ENCODE peak calls at places on chromosomes 6 and 20, in four cellular contexts. K is breast epithelium, I is heart left ventricle, V is stomach. H is an unnamed sample.
A peak's percentile ranks its signal among the peaks of the same experiment; 100 is the strongest.

GRCh38 chr6:42745083-42745637 is 743 bp downstream of the TBCC start:
- DNase-seq in V (peak; percentile 34), K (peak; percentile 28), I (peak; percentile 18), H (no peak)

GRCh38 chr6:116011520-116011919 is 49.2 kb downstream of the FRK start:
- DNase-seq in I (no peak), V (no peak), K (peak; percentile 24), H (no peak)

GRCh38 chr6:121848523-121849255 is 413.2 kb downstream of the GJA1 start:
- DNase-seq in I (no peak), K (no peak), V (no peak), H (no peak)

GRCh38 chr6:112223070-112223861 is 31.1 kb downstream of the LAMA4 start:
- DNase-seq in K (no peak), I (no peak), V (no peak), H (no peak)

GRCh38 chr6:81834141-81834621 is 81.7 kb upstream of the TENT5A start:
- DNase-seq in I (peak; percentile 55), V (peak; percentile 41), K (no peak), H (no peak)

GRCh38 chr20:33910056-33910455 is 83.7 kb upstream of the RALY start:
- DNase-seq in I (no peak), K (no peak), V (no peak), H (no peak)

GRCh38 chr6:90197854-90198496 is 98.7 kb downstream of the BACH2 start:
- DNase-seq in V (no peak), I (no peak), K (no peak), H (no peak)

GRCh38 chr6:68279793-68280557 is 355.1 kb upstream of the ADGRB3 start:
- DNase-seq in I (no peak), K (no peak), V (no peak), H (no peak)

GRCh38 chr20:64130271-64130670 is 22.9 kb upstream of the NPBWR2 start:
- DNase-seq in K (no peak), I (no peak), V (no peak), H (peak; percentile 39)

GRCh38 chr6:3575701-3576100 is 118.9 kb upstream of the SLC22A23 start:
- DNase-seq in K (no peak), I (no peak), V (no peak), H (no peak)

GRCh38 chr6:31651602-31652191 is 764 bp downstream of the BAG6 start:
- DNase-seq in K (peak; percentile 83), I (peak; percentile 81), V (no peak), H (no peak)

GRCh38 chr6:166173292-166173951 is 5.8 kb upstream of the TBXT start:
- DNase-seq in K (no peak), V (peak; percentile 40), I (no peak), H (no peak)

GRCh38 chr6:7912024-7912423 is 1.4 kb upstream of the TXNDC5 start:
- DNase-seq in K (no peak), V (no peak), I (no peak), H (peak; percentile 37)

GRCh38 chr6:7910298-7910653 is 312 bp downstream of the TXNDC5 start:
- DNase-seq in V (no peak), K (no peak), I (no peak), H (no peak)

GRCh38 chr6:7911345-7911725 is 747 bp upstream of the TXNDC5 start:
- DNase-seq in I (no peak), V (no peak), K (no peak), H (no peak)

GRCh38 chr6:7910654-7911344 is at the start of gene TXNDC5:
- DNase-seq in I (peak; percentile 87), K (peak; percentile 36), V (peak; percentile 84), H (peak; percentile 94)

DNA sequence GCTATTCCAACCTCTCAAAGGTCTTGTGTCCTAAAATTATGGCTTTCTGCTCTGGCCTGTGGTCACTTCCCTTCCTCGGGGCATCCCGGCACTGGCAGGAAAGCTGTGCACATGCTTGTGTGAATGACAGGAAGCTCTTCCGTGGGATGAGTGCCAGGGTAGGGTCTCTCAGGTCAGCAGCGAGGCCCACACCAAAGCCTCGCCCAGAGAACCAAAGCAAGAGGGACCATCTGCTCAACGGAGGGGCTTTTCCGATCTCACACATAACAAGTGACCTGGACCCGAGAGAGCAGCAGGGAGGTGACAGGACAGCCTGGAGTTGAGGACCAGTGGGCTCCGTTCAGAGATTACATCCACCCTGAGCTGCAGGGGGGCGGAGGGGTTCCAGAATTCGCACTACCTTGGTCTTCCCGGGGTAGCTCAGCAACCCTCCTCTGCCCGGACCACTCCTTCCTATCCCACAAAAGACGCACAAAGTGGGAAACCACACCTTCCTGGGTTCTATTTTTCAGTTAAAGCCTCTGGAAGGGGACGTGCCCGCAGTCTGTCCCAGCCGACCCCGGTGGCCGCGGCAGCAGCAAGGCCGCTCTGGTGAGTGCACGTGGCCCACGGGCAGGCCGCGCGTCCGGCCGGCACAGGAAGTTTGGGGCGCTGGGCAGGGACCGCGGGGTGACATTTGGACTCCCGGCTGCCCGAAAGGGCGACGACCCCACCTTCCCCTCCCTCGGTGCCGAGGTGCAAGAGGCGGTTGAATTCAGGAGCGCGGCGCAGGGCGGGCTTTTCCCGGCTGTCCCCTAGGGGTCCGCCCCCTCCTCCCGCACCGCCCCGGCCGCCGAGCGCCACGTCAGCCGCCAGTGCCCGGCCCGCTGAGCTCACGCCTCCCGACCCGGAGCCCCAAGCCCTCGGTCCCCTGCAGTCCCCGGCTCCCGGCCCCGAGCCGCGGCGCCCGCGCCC is 988 bp downstream of the TXNDC5 start:
- DNase-seq in K (no peak), V (peak; percentile 57), I (peak; percentile 60), H (no peak)
- TF ChIP-seq POLR2A in K (no peak), V (no peak), I (no peak), H (no peak)

GRCh38 chr6:137811912-137812553 is 55.0 kb upstream of the TNFAIP3 start:
- DNase-seq in I (no peak), K (no peak), V (no peak), H (no peak)

GRCh38 chr6:137813308-137813707 is 53.8 kb upstream of the TNFAIP3 start:
- DNase-seq in K (peak; percentile 63), I (no peak), V (no peak), H (no peak)

GRCh38 chr6:137808836-137809315 is 58.2 kb upstream of the TNFAIP3 start:
- DNase-seq in V (no peak), K (no peak), I (no peak), H (no peak)

GRCh38 chr6:137810554-137811120 is 56.4 kb upstream of the TNFAIP3 start:
- DNase-seq in I (no peak), V (no peak), K (no peak), H (no peak)

GRCh38 chr6:137811121-137811911 is 55.7 kb upstream of the TNFAIP3 start:
- DNase-seq in V (peak; percentile 79), I (peak; percentile 31), K (peak; percentile 37), H (peak; percentile 94)
- TF ChIP-seq POLR2A in V (no peak), I (no peak), K (no peak), H (no peak)

DNA sequence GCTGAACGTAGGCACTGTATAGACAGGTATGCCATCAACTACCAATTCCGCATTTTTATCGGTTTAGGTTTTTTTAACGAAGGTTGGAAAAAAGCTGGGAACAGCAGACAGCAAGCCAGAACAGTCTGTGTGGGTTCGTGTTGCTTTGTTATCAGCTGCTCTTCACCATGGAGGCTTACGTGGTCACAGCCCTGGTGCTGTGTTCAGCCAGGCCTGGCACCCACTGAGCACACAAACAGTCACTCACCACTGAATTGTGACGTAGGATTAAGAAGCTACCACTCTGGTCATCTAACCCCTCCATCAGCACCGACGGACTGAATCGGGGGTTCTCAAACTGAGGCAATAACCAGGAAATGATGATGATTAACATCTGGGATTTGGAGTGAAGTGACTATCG is 13.2 kb downstream of the FAM210B start:
- DNase-seq in V (no peak), I (no peak), K (no peak), H (no peak)
- TF ChIP-seq POLR2A in V (no peak), I (no peak), K (no peak), H (no peak)

GRCh38 chr6:17985934-17986655 is 1.3 kb downstream of the KIF13A start:
- DNase-seq in V (no peak), I (no peak), K (no peak), H (no peak)

GRCh38 chr6:17988422-17988944 is 1.0 kb upstream of the KIF13A start:
- DNase-seq in K (no peak), V (no peak), I (no peak), H (no peak)

GRCh38 chr6:17987576-17988421 is at the start of gene KIF13A:
- DNase-seq in K (peak; percentile 58), V (peak; percentile 58), I (peak; percentile 78), H (peak; percentile 91)

GRCh38 chr6:17984822-17985660 is 2.4 kb downstream of the KIF13A start:
- DNase-seq in I (no peak), V (no peak), K (no peak), H (no peak)

GRCh38 chr6:17986656-17987575 is 519 bp downstream of the KIF13A start:
- DNase-seq in V (peak; percentile 52), I (peak; percentile 74), K (peak; percentile 67), H (peak; percentile 57)
- TF ChIP-seq POLR2A in V (no peak), I (no peak), K (no peak), H (no peak)

GRCh38 chr20:36270744-36271638 is 34.7 kb downstream of the AAR2 start:
- DNase-seq in V (no peak), I (no peak), K (no peak), H (no peak)
- TF ChIP-seq POLR2A in V (no peak), I (no peak), K (no peak), H (no peak)

GRCh38 chr6:30647039-30647801 is at the start of gene C6orf136:
- DNase-seq in I (peak; percentile 69), V (peak; percentile 80), K (peak; percentile 80), H (no peak)
- TF ChIP-seq POLR2A in I (no peak), V (no peak), K (no peak), H (no peak)

GRCh38 chr20:991850-992249 is 10.3 kb downstream of the RSPO4 start:
- DNase-seq in V (no peak), I (no peak), K (no peak), H (no peak)
- TF ChIP-seq POLR2A in V (no peak), I (no peak), K (no peak), H (no peak)

DNA sequence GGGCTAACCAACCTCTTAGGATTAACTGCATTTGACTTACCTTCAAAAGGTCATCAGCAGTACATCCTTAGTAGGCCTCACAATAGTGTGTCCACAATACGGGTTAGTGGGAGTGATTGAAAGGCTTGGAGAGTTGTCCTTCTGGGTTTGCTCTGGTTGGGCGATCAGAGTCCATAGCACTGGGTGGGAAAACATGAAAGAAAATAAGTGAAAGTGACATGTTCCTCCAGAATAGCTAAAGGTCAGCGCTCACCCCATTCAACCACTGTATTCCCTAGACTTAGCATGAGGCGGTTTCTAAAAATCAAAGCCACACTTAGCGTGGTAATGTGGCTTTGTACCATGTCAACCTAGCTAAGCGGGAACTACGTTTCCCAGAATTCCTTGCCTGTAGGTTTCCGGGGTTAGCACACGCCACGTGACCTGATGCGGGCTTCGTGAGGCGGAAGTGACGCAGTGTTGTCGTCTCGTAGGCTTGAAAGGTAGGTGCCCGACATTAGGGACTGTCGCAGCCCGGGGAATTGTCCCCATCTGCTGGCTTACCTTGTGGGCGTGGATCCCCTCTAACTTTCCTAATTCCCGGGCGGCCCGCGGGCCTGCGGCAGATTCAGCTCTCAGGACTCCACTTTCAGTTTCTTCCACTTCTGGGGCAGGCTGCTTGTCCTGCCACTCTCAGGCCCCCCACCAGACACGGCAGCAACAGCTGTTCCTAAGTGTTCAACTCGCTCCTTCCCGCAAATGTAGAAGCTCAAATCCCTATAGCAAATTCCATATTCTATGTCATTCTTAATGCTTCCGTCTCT is 19.8 kb upstream of the SCP2D1 start:
- DNase-seq in K (peak; percentile 88), V (peak; percentile 92), I (peak; percentile 88), H (peak; percentile 97)
- TF ChIP-seq POLR2A in K (peak; percentile 84), V (no peak), I (no peak), H (no peak)

H was measured in lower leg skin.